ENCODE peak calls at places on chromosomes 3 and 15, in four cellular contexts. K is IMR-90, A is H1, U is neuronal stem cell. L is an unnamed sample.

GRCh38 chr15:67542462-67543347 is at the start of gene MAP2K5:
- DNase-seq in K (peak), A (peak), U (peak), L (peak)

GRCh38 chr15:42547926-42548257 is 701 bp downstream of the LRRC57 start:
- DNase-seq in U (no peak), K (peak), A (no peak), L (no peak)

GRCh38 chr3:75232216-75232615 is 431.9 kb upstream of the FRG2C start:
- DNase-seq in K (no peak), A (no peak), U (no peak), L (no peak)

GRCh38 chr15:43270676-43271306 is 4.1 kb upstream of the TGM5 start:
- DNase-seq in K (no peak), A (no peak), U (no peak), L (no peak)

GRCh38 chr3:69313251-69313650 is 72.6 kb downstream of the FRMD4B start:
- DNase-seq in U (no peak), K (no peak), A (no peak), L (no peak)

GRCh38 chr3:74599564-74599963 is 14.9 kb downstream of the CNTN3 start:
- DNase-seq in A (no peak), U (no peak), K (peak), L (no peak)

GRCh38 chr15:42503822-42504221 is 8.4 kb downstream of the SNAP23 start:
- DNase-seq in K (no peak), U (no peak), A (no peak), L (no peak)

GRCh38 chr15:66619152-66619903 is 53.5 kb upstream of the LCTL start:
- DNase-seq in U (peak), A (peak), K (peak), L (peak)

GRCh38 chr3:45976191-45977091 is 19.2 kb downstream of the FYCO1 start:
- DNase-seq in K (no peak), A (no peak), U (no peak), L (no peak)

GRCh38 chr3:106566277-106566676 is 697.5 kb upstream of the CBLB start:
- DNase-seq in U (no peak), K (no peak), A (no peak), L (peak)

GRCh38 chr3:170697803-170698350 is 112.0 kb upstream of the SLC7A14 start:
- DNase-seq in A (no peak), U (no peak), K (no peak), L (no peak)

GRCh38 chr15:28881600-28881999 is 4.2 kb upstream of the APBA2 start:
- DNase-seq in U (no peak), K (no peak), A (no peak), L (no peak)

GRCh38 chr3:46878796-46879436 is 1.4 kb downstream of the PTH1R start:
- DNase-seq in K (no peak), A (no peak), U (peak), L (no peak)

GRCh38 chr3:139119331-139120025 is 74.8 kb upstream of the PRR23C start:
- DNase-seq in A (peak), K (no peak), U (no peak), L (no peak)

GRCh38 chr3:28053759-28054158 is 187.7 kb upstream of the CMC1 start:
- DNase-seq in U (no peak), K (peak), A (no peak), L (no peak)

GRCh38 chr15:61137139-61137792 is 91.8 kb downstream of the RORA start:
- DNase-seq in K (no peak), A (no peak), U (no peak), L (no peak)

GRCh38 chr3:184558726-184559125 is 2.9 kb upstream of the EPHB3 start:
- DNase-seq in A (no peak), U (no peak), K (no peak), L (no peak)

GRCh38 chr15:64133619-64134018 is 17.9 kb upstream of the SNX22 start:
- DNase-seq in A (no peak), U (no peak), K (no peak), L (no peak)

GRCh38 chr3:117399311-117400068 is 689.9 kb downstream of the TUSC7 start:
- DNase-seq in U (peak), K (peak), A (no peak), L (peak)

GRCh38 chr3:38031022-38031994 is 1.9 kb upstream of the PLCD1 start:
- DNase-seq in K (no peak), A (no peak), U (no peak), L (no peak)

GRCh38 chr3:15726881-15727280 is 70.9 kb downstream of the ANKRD28 start:
- DNase-seq in U (no peak), K (no peak), A (no peak), L (no peak)

GRCh38 chr3:112047264-112047663 is 12.7 kb downstream of the TMPRSS7 start:
- DNase-seq in K (no peak), U (no peak), A (no peak), L (no peak)

GRCh38 chr15:62515696-62516395 is 350.8 kb upstream of the C2CD4B start:
- DNase-seq in K (no peak), U (no peak), A (no peak), L (no peak)

GRCh38 chr15:28911295-28911979 is 25.7 kb downstream of the APBA2 start:
- DNase-seq in K (no peak), U (no peak), A (no peak), L (no peak)

GRCh38 chr3:156180077-156180476 is 59.7 kb downstream of the KCNAB1 start:
- DNase-seq in A (no peak), K (peak), U (no peak), L (no peak)

GRCh38 chr15:68526269-68526668 is 52.5 kb upstream of the CORO2B start:
- DNase-seq in U (no peak), K (peak), A (no peak), L (no peak)

GRCh38 chr15:100721758-100722550 is 119.6 kb downstream of the ASB7 start:
- DNase-seq in K (peak), A (peak), U (no peak), L (peak)

GRCh38 chr15:92819312-92820232 is 80.6 kb upstream of the CHD2 start:
- DNase-seq in K (no peak), A (no peak), U (no peak), L (no peak)

GRCh38 chr3:157693762-157694161 is 190.5 kb upstream of the VEPH1 start:
- DNase-seq in A (no peak), U (no peak), K (no peak), L (no peak)

GRCh38 chr3:33884204-33884561 is 85.8 kb downstream of the PDCD6IP start:
- DNase-seq in A (no peak), U (no peak), K (no peak), L (peak)

GRCh38 chr3:187015903-187016638 is 85.7 kb downstream of the ST6GAL1 start:
- DNase-seq in A (peak), U (no peak), K (no peak), L (no peak)

GRCh38 chr3:55322649-55323048 is 164.5 kb downstream of the WNT5A start:
- DNase-seq in A (no peak), K (no peak), U (no peak), L (no peak)

GRCh38 chr15:70469651-70470555 is 293.5 kb downstream of the UACA start:
- DNase-seq in U (no peak), K (no peak), A (no peak), L (no peak)

GRCh38 chr15:56917652-56918045 is 795 bp upstream of the TCF12 start:
- DNase-seq in K (no peak), U (no peak), A (no peak), L (no peak)

GRCh38 chr15:56919708-56920637 is 1.5 kb downstream of the TCF12 start:
- DNase-seq in A (peak), U (no peak), K (peak), L (peak)

GRCh38 chr15:56918046-56918906 is at the start of gene TCF12:
- DNase-seq in K (peak), U (peak), A (peak), L (peak)

GRCh38 chr15:56916825-56917477 is 1.5 kb upstream of the TCF12 start:
- DNase-seq in A (no peak), K (no peak), U (no peak), L (no peak)

DNA sequence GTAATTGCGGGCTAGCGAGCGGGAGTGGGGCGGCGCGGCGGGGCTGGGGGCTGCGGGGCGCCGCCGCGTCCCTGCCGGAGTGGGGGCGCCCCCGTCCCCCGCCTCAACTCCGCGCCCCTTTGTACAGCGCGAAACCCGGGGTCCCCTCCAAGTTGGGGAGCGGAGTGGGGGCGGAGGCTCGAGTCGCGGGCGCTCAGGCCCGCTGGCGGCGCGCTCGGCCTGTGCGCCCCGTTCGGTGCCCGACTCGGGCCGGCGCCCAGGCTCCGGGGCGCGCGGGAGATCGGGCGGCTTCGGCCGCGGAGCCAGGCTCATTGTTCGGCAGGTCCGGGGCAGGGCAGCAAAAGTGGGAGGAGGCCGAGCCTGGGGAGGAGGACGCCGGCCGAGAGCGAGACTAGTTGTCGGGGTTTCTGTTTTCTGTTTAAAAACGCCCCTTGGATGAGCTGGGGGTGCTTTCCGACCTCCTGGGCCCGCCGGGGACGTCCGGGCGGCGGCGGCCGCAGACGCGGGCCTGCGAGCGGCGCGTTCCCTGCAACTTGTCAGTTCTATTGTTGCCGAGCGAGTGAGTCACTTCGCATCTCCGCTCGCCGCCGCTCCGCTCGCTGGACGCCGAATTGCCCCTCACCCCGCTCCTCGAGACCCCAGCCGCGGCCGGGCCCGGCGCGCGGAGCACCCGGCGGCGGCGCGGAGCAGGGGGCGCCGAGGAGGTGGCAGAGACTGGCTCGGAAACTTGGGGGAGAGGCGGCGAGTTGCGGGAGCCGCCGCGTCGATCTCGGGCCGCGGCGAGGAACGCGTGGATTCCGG is 663 bp downstream of the TCF12 start:
- DNase-seq in A (peak), K (peak), U (peak), L (peak)
- H3K18ac ChIP-seq in A (peak), K (peak), U (peak), L (peak)

DNA sequence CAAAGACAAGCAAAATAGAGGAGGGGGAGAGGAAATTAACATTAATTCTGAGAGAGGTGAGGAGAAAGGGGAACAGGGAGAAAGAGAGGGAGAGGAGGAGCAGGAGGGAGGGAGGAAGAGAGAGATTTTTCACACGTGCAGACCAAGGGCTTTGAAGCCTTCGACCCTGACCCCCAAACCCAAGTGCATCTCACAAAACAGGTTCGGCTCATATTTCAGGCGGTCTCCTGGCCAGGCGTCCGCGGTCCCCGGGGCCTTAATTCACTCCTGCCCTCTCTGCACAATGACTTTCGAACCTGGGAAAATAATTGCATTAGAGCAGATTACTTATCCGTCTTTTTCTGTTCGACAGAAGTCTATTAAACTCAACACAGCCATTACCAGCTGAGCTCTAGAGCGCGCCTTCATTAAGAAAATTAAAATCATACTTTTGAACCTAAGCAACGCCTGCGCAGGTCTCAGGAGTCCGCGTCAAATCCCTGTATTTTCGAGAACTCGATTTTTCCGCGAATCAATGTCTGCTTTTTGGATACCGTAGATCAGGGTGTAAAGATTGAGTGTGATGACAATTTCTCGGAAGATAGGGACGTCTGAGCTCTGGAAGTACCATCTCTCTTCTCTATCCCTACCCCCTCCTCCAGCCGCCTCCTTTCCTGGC is 220.7 kb downstream of the MEIS2 start:
- DNase-seq in K (no peak), A (peak), U (no peak), L (peak)
- H3K4ac ChIP-seq in K (no peak), A (no peak), U (no peak), L (no peak)

GRCh38 chr3:129313983-129314756 is 35.5 kb downstream of the HMCES start:
- DNase-seq in K (peak), A (no peak), U (no peak), L (peak)
- H3K9ac ChIP-seq in K (peak), A (no peak), U (peak), L (peak)

DNA sequence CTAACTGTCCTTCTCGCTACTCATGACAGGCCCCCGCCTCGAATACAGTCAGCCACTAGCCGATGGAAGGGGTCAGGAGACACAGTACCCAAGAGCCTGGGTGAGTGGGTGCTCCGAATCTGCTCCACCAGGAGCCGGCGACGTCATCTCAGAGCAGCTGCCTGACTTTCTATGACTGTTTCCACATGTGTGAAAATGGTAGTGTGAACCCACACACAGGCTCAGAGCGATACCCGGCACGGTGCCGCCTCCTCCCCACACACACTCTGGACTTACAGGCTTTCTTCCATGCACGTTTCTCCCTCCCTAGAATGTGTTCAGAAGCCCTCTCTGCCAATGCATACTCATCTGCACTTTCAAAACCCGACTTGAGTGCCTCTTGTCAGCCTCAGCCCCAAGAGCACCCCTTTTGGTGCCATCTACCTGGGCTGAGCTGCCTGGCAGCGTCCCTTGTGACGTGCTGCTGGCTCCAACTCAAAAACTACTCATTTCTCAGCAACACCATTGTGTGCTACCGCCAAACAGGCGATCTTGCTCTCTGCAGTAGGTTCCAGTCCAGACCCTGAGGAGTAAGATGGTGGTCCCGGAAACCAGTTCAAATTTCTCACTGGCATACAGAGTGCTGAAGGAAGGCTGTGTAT is 29.7 kb downstream of the VGLL4 start:
- DNase-seq in A (no peak), K (no peak), U (no peak), L (no peak)
- H3K18ac ChIP-seq in A (no peak), K (no peak), U (peak), L (no peak)

GRCh38 chr3:57972421-57973111 is 35.7 kb upstream of the FLNB start:
- DNase-seq in A (no peak), U (no peak), K (no peak), L (no peak)

GRCh38 chr3:57971975-57972374 is 36.2 kb upstream of the FLNB start:
- DNase-seq in U (no peak), A (no peak), K (no peak), L (no peak)

GRCh38 chr3:57973715-57974477 is 34.3 kb upstream of the FLNB start:
- DNase-seq in U (no peak), K (no peak), A (no peak), L (no peak)

GRCh38 chr3:57977755-57978715 is 30.2 kb upstream of the FLNB start:
- DNase-seq in U (no peak), A (no peak), K (no peak), L (no peak)

DNA sequence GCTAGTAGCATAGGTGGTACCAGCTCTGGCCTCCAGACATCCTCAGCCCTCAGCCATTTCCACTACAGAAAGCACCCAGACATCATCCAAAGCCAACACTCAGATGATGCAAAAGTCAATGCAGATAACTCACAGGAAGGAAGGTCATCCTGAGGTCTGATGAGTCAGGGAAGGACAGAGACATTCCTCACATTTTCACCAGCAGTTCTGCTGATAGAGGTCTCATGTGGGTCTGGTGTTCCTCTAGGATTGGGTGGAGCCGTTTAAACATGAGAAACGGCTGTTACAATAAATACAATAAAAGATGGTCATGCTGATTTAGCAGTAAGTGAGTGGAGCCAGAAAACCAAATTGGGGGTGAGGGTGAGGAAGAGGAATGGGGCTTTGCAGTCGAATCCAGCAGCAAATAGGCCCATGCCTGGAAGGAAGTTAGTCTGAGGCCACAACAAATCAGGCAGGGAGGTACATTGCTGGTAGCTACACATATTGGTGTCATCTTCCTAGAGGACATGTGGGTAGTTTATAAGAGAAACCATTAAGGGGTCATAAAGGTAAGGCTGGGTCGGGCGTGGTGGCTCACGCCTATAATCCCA is 33.3 kb upstream of the FLNB start:
- DNase-seq in U (no peak), K (peak), A (no peak), L (no peak)
- H3K4ac ChIP-seq in U (no peak), K (peak), A (no peak), L (no peak)

DNA sequence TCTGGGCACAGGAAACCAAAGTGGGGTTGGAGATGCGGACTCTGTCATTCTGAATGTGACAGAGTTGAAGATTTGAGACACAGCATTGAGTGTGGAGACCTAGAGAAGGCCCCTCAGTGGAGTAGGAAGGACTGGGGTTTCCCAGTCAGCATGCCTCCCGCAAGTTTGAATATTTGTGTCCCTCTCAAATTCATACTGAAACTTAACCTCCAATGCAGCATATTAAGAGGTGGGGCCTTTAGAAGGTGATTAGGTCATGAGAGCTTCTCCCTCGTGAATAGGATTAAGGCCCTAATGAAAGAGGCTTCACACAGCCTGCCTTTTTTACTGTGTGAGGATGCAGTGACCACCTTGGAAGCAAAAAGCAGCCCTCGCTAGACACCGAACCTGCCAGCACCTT is 8.0 kb downstream of the HDDC3 start:
- DNase-seq in K (no peak), A (no peak), U (no peak), L (no peak)
- H3K9ac ChIP-seq in K (no peak), A (no peak), U (no peak), L (no peak)

GRCh38 chr3:124882749-124883148 is 4.4 kb downstream of the ITGB5 start:
- DNase-seq in U (peak), K (peak), A (no peak), L (no peak)
- H3K18ac ChIP-seq in U (no peak), K (peak), A (no peak), L (no peak)

GRCh38 chr15:31238369-31238768 is 88.3 kb upstream of the KLF13 start:
- DNase-seq in K (no peak), A (no peak), U (no peak), L (no peak)

GRCh38 chr15:31235298-31236183 is 91.1 kb upstream of the KLF13 start:
- DNase-seq in K (no peak), U (no peak), A (no peak), L (no peak)

GRCh38 chr15:31236184-31237041 is 90.2 kb upstream of the KLF13 start:
- DNase-seq in U (no peak), K (peak), A (no peak), L (no peak)

GRCh38 chr15:31238906-31239305 is 87.7 kb upstream of the KLF13 start:
- DNase-seq in A (no peak), K (no peak), U (no peak), L (no peak)

GRCh38 chr15:31237042-31237324 is 89.7 kb upstream of the KLF13 start:
- DNase-seq in K (no peak), A (no peak), U (no peak), L (no peak)
- H3K4ac ChIP-seq in K (peak), A (no peak), U (no peak), L (no peak)

L was measured in H9.